ENCODE peak calls at places on chromosome 13, in seven cellular contexts. R is HL-60; H is fibroblast of the aortic adventitia; E is NCI-H510A; Y is activated naive CD8-positive, alpha-beta T cell treated with anti-CD3 and anti-CD28 coated beads for 36 hours; V is cerebellum; Z is effector CD4-positive, alpha-beta T cell. B is an unnamed sample.
A peak's percentile ranks its signal among the peaks of the same experiment; 100 is the strongest.

GRCh38 chr13:29654807-29655547 is 59.5 kb upstream of the SLC7A1 start:
- DNase-seq in H (peak; percentile 86), E (no peak), R (no peak), V (no peak), Z (no peak), Y (no peak), B (peak; percentile 32)

GRCh38 chr13:50910483-50910805 is 853 bp downstream of the RNASEH2B start:
- DNase-seq in H (peak; percentile 47), Y (no peak), V (peak; percentile 36), E (peak; percentile 18), Z (no peak), R (no peak), B (peak; percentile 61)

GRCh38 chr13:110419391-110419791 is 112.3 kb downstream of the COL4A2 start:
- DNase-seq in Y (no peak), H (no peak), R (no peak), Z (no peak), E (no peak), V (no peak), B (no peak)

GRCh38 chr13:36395280-36395679 is 37.0 kb upstream of the CCNA1 start:
- DNase-seq in E (no peak), Z (no peak), V (peak; percentile 6), R (no peak), Y (no peak), H (peak; percentile 89), B (peak; percentile 90)

GRCh38 chr13:24208314-24208713 is 47.8 kb downstream of the SPATA13 start:
- DNase-seq in Z (no peak), H (peak; percentile 89), E (no peak), V (no peak), R (no peak), Y (no peak), B (peak; percentile 73)

GRCh38 chr13:111210488-111210887 is 95.4 kb downstream of the ARHGEF7 start:
- DNase-seq in Z (no peak), Y (no peak), H (peak; percentile 77), V (no peak), E (no peak), R (no peak), B (peak; percentile 88)

GRCh38 chr13:113539176-113539575 is 45.4 kb upstream of the TFDP1 start:
- DNase-seq in R (no peak), E (no peak), Y (no peak), Z (no peak), H (no peak), V (no peak), B (no peak)

GRCh38 chr13:42876810-42877550 is 95.6 kb downstream of the FAM216B start:
- DNase-seq in E (no peak), Z (no peak), R (no peak), Y (no peak), V (no peak), H (peak; percentile 84), B (peak; percentile 59)

GRCh38 chr13:103386341-103386740 is 320.1 kb upstream of the SLC10A2 start:
- DNase-seq in Y (no peak), E (no peak), H (peak; percentile 2), V (no peak), R (no peak), Z (no peak), B (peak; percentile 1)

GRCh38 chr13:79749985-79750551 is 269.1 kb downstream of the NDFIP2 start:
- DNase-seq in R (no peak), Z (no peak), V (peak; percentile 69), E (no peak), H (peak; percentile 99), Y (no peak), B (peak; percentile 93)

GRCh38 chr13:43744630-43745029 is 42.1 kb downstream of the ENOX1 start:
- DNase-seq in R (no peak), E (no peak), V (no peak), H (no peak), Z (no peak), Y (no peak), B (no peak)

GRCh38 chr13:34086281-34086680 is 268.3 kb downstream of the RFC3 start:
- DNase-seq in V (no peak), Z (no peak), E (no peak), R (no peak), H (no peak), Y (no peak), B (no peak)

GRCh38 chr13:23570099-23570926 is at the start of gene TNFRSF19:
- DNase-seq in V (no peak), Y (no peak), R (no peak), E (no peak), Z (no peak), H (peak; percentile 75), B (peak; percentile 61)

GRCh38 chr13:111625526-111626315 is 305.3 kb downstream of the TEX29 start:
- DNase-seq in H (no peak), Z (no peak), E (no peak), V (no peak), R (no peak), Y (no peak), B (no peak)

GRCh38 chr13:51826606-51827005 is 18.4 kb downstream of the TMEM272 start:
- DNase-seq in H (no peak), Y (no peak), V (peak; percentile 41), Z (no peak), R (no peak), E (no peak), B (no peak)

GRCh38 chr13:32001392-32001768 is 30.2 kb upstream of the FRY start:
- DNase-seq in E (no peak), V (no peak), R (peak; percentile 58), Z (no peak), Y (no peak), H (peak; percentile 62), B (peak; percentile 69)

GRCh38 chr13:24910502-24911134 is 146.6 kb downstream of the RNF17 start:
- DNase-seq in R (no peak), Z (no peak), H (peak; percentile 7), V (no peak), Y (no peak), E (no peak), B (peak; percentile 43)

GRCh38 chr13:50366488-50367174 is 351.4 kb downstream of the KCNRG start:
- DNase-seq in H (no peak), R (no peak), Z (no peak), Y (peak; percentile 37), E (no peak), V (no peak), B (no peak)

GRCh38 chr13:95707442-95708389 is 30.8 kb downstream of the DNAJC3 start:
- DNase-seq in H (no peak), Y (no peak), Z (no peak), V (no peak), R (no peak), E (no peak), B (no peak)

GRCh38 chr13:107838592-107839161 is 376.7 kb downstream of the LIG4 start:
- DNase-seq in Z (no peak), R (no peak), V (no peak), Y (no peak), H (no peak), E (peak; percentile 54), B (no peak)

GRCh38 chr13:101523732-101524131 is 71.3 kb downstream of the ITGBL1 start:
- DNase-seq in Z (no peak), Y (no peak), E (no peak), R (no peak), H (peak; percentile 70), V (peak; percentile 55), B (peak; percentile 52)

GRCh38 chr13:38900188-38900587 is 90.4 kb downstream of the STOML3 start:
- DNase-seq in E (no peak), R (no peak), H (no peak), V (no peak), Y (no peak), Z (no peak), B (no peak)

GRCh38 chr13:108959254-108959653 is 329.8 kb downstream of the MYO16 start:
- DNase-seq in E (no peak), H (peak; percentile 64), V (no peak), Z (no peak), R (no peak), Y (no peak), B (no peak)

GRCh38 chr13:113759525-113760137 is 605 bp downstream of the TMEM255B start:
- DNase-seq in V (peak; percentile 13), Y (no peak), H (peak; percentile 16), Z (no peak), E (no peak), R (no peak), B (peak; percentile 58)

GRCh38 chr13:41916173-41916954 is 44.5 kb downstream of the VWA8 start:
- DNase-seq in R (peak; percentile 7), Z (no peak), Y (no peak), V (no peak), H (peak; percentile 86), E (no peak), B (peak; percentile 91)

GRCh38 chr13:27371932-27372331 is 52.5 kb upstream of the GTF3A start:
- DNase-seq in Z (no peak), V (no peak), E (peak; percentile 68), R (no peak), Y (no peak), H (no peak), B (no peak)

GRCh38 chr13:53276265-53276664 is 247.7 kb downstream of the OLFM4 start:
- DNase-seq in V (no peak), Z (no peak), H (no peak), Y (no peak), E (no peak), R (no peak), B (no peak)

GRCh38 chr13:36382030-36382429 is 35.8 kb upstream of the SPART start:
- DNase-seq in Z (no peak), Y (no peak), E (no peak), R (no peak), V (no peak), H (no peak), B (no peak)

GRCh38 chr13:106922384-106922783 is 354.4 kb upstream of the ARGLU1 start:
- DNase-seq in H (no peak), Y (no peak), Z (no peak), V (no peak), E (no peak), R (no peak), B (no peak)

B was measured in adipocyte.